ENCODE peak calls at places on chromosomes 3 and 15, in six cellular contexts. B is HepG2, C is GM12891, G is GM12878, E is K562, J is H1. L is an unnamed sample.

GRCh38 chr15:57041416-57041815 is 123.0 kb downstream of the TCF12 start:
- DNase-seq in B (no peak), C (no peak), G (no peak), E (no peak), J (no peak), L (no peak)

GRCh38 chr15:90192961-90193786 is 8.0 kb upstream of the SEMA4B start:
- DNase-seq in B (no peak), C (no peak), G (no peak), E (no peak), J (no peak), L (no peak)

GRCh38 chr3:133956982-133957381 is 61.3 kb upstream of the RAB6B start:
- DNase-seq in B (no peak), C (no peak), G (no peak), E (no peak), J (no peak), L (no peak)

GRCh38 chr3:158642005-158642404 is 2.3 kb upstream of the GFM1 start:
- DNase-seq in B (no peak), C (no peak), G (no peak), E (no peak), J (no peak), L (no peak)

GRCh38 chr15:55513125-55513524 is 5.1 kb upstream of the DNAAF4 start:
- DNase-seq in B (no peak), C (no peak), G (no peak), E (no peak), J (no peak), L (no peak)

GRCh38 chr3:13461169-13462124 is 18.7 kb upstream of the HDAC11 start:
- DNase-seq in B (peak), C (peak), G (no peak), E (peak), J (peak), L (peak)

GRCh38 chr3:25084016-25084415 is 344.0 kb upstream of the RARB start:
- DNase-seq in B (no peak), C (no peak), G (no peak), E (no peak), J (no peak), L (no peak)

GRCh38 chr15:44340410-44340809 is 51.9 kb downstream of the GOLM2 start:
- DNase-seq in B (no peak), C (no peak), G (no peak), E (no peak), J (no peak), L (no peak)

GRCh38 chr3:127131625-127132170 is 61.2 kb upstream of the PRR23E start:
- DNase-seq in B (no peak), C (no peak), G (no peak), E (no peak), J (no peak), L (no peak)

GRCh38 chr3:178966299-178967183 is 105.1 kb downstream of the ZMAT3 start:
- DNase-seq in B (peak), C (no peak), G (peak), E (no peak), J (no peak), L (no peak)

GRCh38 chr15:40046721-40047412 is 7.9 kb upstream of the SRP14 start:
- DNase-seq in B (no peak), C (no peak), G (no peak), E (no peak), J (no peak), L (no peak)

GRCh38 chr3:152236741-152237140 is 32.0 kb upstream of the MBNL1 start:
- DNase-seq in B (no peak), C (no peak), G (no peak), E (no peak), J (no peak), L (no peak)

GRCh38 chr3:64316971-64317370 is 91.7 kb upstream of the PRICKLE2 start:
- DNase-seq in B (no peak), C (no peak), G (no peak), E (no peak), J (no peak), L (no peak)
- TF ChIP-seq TAF1 in B (no peak), C (no peak), G (no peak), E (no peak), J (no peak), L (no peak)

GRCh38 chr3:108125550-108126071 is 34.8 kb upstream of the CD47 start:
- DNase-seq in B (no peak), C (no peak), G (peak), E (peak), J (no peak), L (no peak)

GRCh38 chr3:108125151-108125540 is 34.3 kb upstream of the CD47 start:
- DNase-seq in B (no peak), C (no peak), G (no peak), E (no peak), J (no peak), L (no peak)

GRCh38 chr3:108124337-108125150 is 33.7 kb upstream of the CD47 start:
- DNase-seq in B (no peak), C (no peak), G (peak), E (peak), J (no peak), L (no peak)

GRCh38 chr3:108126348-108126747 is 35.5 kb upstream of the CD47 start:
- DNase-seq in B (no peak), C (no peak), G (no peak), E (no peak), J (no peak), L (no peak)

DNA sequence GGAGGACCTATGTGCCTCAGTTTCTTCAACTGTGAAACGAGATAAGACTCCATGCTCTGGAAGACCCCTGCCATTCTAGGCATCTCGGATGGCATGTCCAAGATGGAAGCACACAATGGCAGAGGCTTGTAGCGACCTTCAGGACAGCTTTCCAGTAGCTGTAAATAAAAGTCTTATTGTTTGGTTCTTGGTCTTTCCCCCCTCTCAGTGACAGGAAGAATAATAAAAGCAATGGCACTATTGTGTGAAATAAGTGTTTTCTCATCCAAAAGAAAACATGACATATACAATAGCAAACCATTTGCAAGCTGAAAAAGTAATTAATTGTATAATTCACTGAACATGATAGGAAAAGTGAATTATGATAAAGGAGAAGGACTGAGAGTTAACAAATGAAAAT is 32.5 kb upstream of the CD47 start:
- DNase-seq in B (no peak), C (no peak), G (no peak), E (no peak), J (no peak), L (no peak)
- TF ChIP-seq POLR2A in B (no peak), C (no peak), G (no peak), E (no peak), J (no peak), L (no peak)

GRCh38 chr15:101307048-101307896 is 12.2 kb upstream of the SNRPA1 start:
- DNase-seq in B (no peak), C (no peak), G (no peak), E (no peak), J (no peak), L (no peak)
- TF ChIP-seq TAF1 in B (no peak), C (no peak), G (no peak), E (no peak), J (no peak), L (no peak)

GRCh38 chr15:42974202-42974862 is 53.8 kb upstream of the TTBK2 start:
- DNase-seq in B (no peak), C (no peak), G (no peak), E (no peak), J (no peak), L (no peak)
- TF ChIP-seq POLR2A in B (no peak), C (no peak), G (no peak), E (no peak), J (no peak), L (no peak)

DNA sequence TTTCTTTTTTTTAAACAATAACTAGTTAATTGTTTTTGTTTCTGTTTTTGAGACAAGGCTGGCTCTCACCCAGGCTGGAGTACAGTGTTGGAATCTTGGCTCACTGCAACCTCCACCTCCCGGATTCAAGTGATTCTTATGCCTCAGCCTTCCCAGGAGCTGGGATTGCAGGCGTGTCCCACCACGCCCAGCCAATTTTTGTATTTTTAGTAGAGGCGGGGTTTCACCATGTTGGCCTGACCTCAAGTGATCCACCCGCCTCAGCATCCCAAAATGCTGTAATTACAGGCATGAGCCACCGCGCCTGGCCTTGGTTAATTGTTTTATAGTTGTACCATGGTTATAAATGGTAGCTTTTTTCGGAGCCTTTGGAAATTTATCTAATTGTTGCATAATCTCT is 72.3 kb downstream of the PIAS1 start:
- DNase-seq in B (no peak), C (no peak), G (no peak), E (no peak), J (no peak), L (no peak)
- TF ChIP-seq TAF1 in B (no peak), C (no peak), G (no peak), E (no peak), J (no peak), L (no peak)

GRCh38 chr3:49901351-49902339 is 2.0 kb downstream of the MST1R start:
- DNase-seq in B (no peak), C (no peak), G (no peak), E (no peak), J (no peak), L (no peak)

GRCh38 chr3:49900491-49901153 is 3.1 kb downstream of the MST1R start:
- DNase-seq in B (no peak), C (no peak), G (no peak), E (no peak), J (no peak), L (no peak)

GRCh38 chr3:49902511-49903345 is 945 bp downstream of the MST1R start:
- DNase-seq in B (no peak), C (no peak), G (no peak), E (no peak), J (no peak), L (no peak)

GRCh38 chr3:49906004-49906860 is 2.6 kb upstream of the MST1R start:
- DNase-seq in B (peak), C (peak), G (no peak), E (peak), J (no peak), L (peak)

GRCh38 chr3:49903451-49904424 is at the start of gene MST1R:
- DNase-seq in B (peak), C (peak), G (peak), E (peak), J (peak), L (peak)
- TF ChIP-seq POLR2A in B (no peak), C (peak), G (peak), E (peak), J (no peak), L (no peak)

DNA sequence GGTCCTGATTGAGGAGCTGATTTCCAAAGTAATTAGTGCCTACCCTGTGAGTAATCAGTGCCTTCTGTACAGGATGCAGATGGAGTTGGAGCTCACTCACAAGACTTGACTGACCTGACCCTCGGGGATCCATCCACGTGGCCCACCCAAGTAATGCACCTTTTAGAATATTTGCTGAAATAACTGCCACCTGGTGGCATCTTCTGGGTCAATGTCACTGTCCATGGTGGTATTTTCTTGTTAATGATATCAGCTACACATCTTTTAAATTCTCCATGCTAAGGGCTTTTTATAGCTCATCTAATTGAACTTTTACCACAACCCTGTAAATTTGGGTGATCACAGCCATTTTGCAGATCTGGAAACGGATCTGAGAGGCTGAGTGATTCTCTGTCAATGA is 74.3 kb upstream of the ANKRD34C start:
- DNase-seq in B (no peak), C (no peak), G (no peak), E (no peak), J (no peak), L (no peak)
- TF ChIP-seq TAF1 in B (no peak), C (no peak), G (no peak), E (no peak), J (no peak), L (no peak)

DNA sequence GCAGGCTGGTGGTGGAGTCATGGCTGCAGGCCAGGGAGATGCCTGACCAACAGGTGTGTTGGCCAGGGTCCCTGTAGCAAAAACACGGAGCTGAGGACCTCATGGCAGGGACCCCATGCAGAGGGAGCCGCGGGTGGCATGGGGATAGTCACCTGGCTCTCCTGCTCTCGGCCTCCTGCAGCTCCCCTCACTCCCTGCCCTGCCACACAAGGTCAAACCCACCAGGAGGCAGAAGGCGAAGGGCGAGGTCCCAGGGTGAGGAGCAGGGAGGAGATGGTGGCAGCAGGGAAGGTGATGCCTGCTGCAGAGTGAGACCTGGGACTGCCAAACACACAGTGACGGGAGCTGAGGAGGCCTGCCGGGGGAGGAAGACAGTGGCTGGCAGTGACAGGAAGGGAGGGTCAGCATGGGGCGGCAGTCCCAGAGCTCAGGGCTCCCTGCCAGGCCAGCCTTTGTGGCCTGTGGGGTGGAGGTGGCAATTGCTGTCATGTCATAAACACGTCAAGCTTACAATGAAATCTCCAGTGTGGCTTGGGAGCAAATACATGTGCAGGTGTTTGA is 144.3 kb downstream of the TJP1 start:
- DNase-seq in B (no peak), C (no peak), G (no peak), E (no peak), J (no peak), L (no peak)
- TF ChIP-seq POLR2A in B (no peak), C (no peak), G (no peak), E (no peak), J (no peak), L (no peak)

DNA sequence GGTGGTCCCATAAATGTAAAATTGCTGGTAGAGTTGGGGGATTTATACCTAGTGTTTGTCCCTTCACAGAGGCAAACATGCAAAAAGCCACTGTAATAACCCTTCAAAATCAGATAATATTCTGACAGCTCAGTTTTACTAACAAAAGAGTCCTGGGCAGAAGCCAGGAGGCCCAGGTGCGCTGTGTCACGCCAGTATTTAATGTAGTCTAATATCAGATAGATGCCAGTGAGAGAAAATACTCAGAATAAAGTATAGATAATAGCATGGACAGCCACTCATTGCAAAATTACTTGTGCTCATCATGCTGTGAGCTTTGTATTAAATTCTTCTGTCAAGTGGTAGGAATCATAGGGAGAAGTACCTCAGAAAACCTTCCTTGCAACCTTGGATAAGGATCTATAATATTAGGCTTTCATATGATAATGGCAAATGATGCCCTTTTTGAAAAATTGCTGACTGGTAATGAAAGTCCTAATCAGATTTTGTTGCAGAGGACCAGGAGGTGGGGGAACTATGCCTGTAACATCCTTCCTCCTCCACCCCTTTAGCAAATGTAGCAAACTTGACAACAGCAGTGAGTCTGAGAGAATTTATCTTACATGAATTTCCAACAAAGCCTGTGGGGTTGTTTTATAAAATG is 1154.3 kb downstream of the ROBO1 start:
- DNase-seq in B (no peak), C (no peak), G (no peak), E (no peak), J (no peak), L (no peak)
- TF ChIP-seq TAF1 in B (no peak), C (no peak), G (no peak), E (no peak), J (no peak), L (no peak)

L was measured in GM12892.